ENCODE peak calls at places on chromosomes 11 and 22, in five cellular contexts. One of them, this sample, is unnamed.

GRCh38 chr22:46373838-46374662 is 38.5 kb downstream of the TRMU start:
- DNase-seq in germinal center: no peak
- DNase-seq in Calu3: no peak
- DNase-seq in astrocyte of the cerebellum: peak
- DNase-seq in activated T-cell treated with anti-CD3 and anti-CD28 coated beads for 1 hour: no peak
- DNase-seq in this sample: peak

GRCh38 chr11:124075841-124076571 is 34.9 kb upstream of the OR10G7 start:
- DNase-seq in activated T-cell treated with anti-CD3 and anti-CD28 coated beads for 1 hour: no peak
- DNase-seq in Calu3: no peak
- DNase-seq in astrocyte of the cerebellum: no peak
- DNase-seq in germinal center: no peak
- DNase-seq in this sample: no peak

GRCh38 chr11:106473089-106473722 is 395.7 kb downstream of the AASDHPPT start:
- DNase-seq in astrocyte of the cerebellum: no peak
- DNase-seq in Calu3: no peak
- DNase-seq in activated T-cell treated with anti-CD3 and anti-CD28 coated beads for 1 hour: no peak
- DNase-seq in germinal center: no peak
- DNase-seq in this sample: no peak

GRCh38 chr11:2669926-2670469 is 29.8 kb downstream of the KCNQ1OT1 start:
- DNase-seq in astrocyte of the cerebellum: no peak
- DNase-seq in activated T-cell treated with anti-CD3 and anti-CD28 coated beads for 1 hour: no peak
- DNase-seq in germinal center: no peak
- DNase-seq in Calu3: no peak
- DNase-seq in this sample: no peak

GRCh38 chr11:78787696-78788095 is 213.0 kb upstream of the NARS2 start:
- DNase-seq in activated T-cell treated with anti-CD3 and anti-CD28 coated beads for 1 hour: no peak
- DNase-seq in Calu3: no peak
- DNase-seq in germinal center: no peak
- DNase-seq in astrocyte of the cerebellum: no peak
- DNase-seq in this sample: no peak

GRCh38 chr22:42992886-42993479 is 22.0 kb downstream of the PACSIN2 start:
- DNase-seq in activated T-cell treated with anti-CD3 and anti-CD28 coated beads for 1 hour: no peak
- DNase-seq in Calu3: no peak
- DNase-seq in astrocyte of the cerebellum: no peak
- DNase-seq in germinal center: no peak
- DNase-seq in this sample: no peak

GRCh38 chr11:35260342-35260985 is 121.5 kb downstream of the CD44 start:
- DNase-seq in Calu3: no peak
- DNase-seq in germinal center: no peak
- DNase-seq in astrocyte of the cerebellum: peak
- DNase-seq in activated T-cell treated with anti-CD3 and anti-CD28 coated beads for 1 hour: no peak
- DNase-seq in this sample: no peak

GRCh38 chr11:86805873-86806310 is 5.5 kb downstream of the PRSS23 start:
- DNase-seq in germinal center: no peak
- DNase-seq in astrocyte of the cerebellum: no peak
- DNase-seq in activated T-cell treated with anti-CD3 and anti-CD28 coated beads for 1 hour: no peak
- DNase-seq in Calu3: no peak
- DNase-seq in this sample: no peak

GRCh38 chr11:6566704-6567370 is 36.6 kb downstream of the RRP8 start:
- DNase-seq in astrocyte of the cerebellum: no peak
- DNase-seq in Calu3: no peak
- DNase-seq in germinal center: no peak
- DNase-seq in activated T-cell treated with anti-CD3 and anti-CD28 coated beads for 1 hour: no peak
- DNase-seq in this sample: no peak

GRCh38 chr11:44875056-44875455 is 75.6 kb downstream of the TP53I11 start:
- DNase-seq in astrocyte of the cerebellum: no peak
- DNase-seq in germinal center: no peak
- DNase-seq in activated T-cell treated with anti-CD3 and anti-CD28 coated beads for 1 hour: no peak
- DNase-seq in Calu3: no peak
- DNase-seq in this sample: no peak

GRCh38 chr22:32904044-32904443 is 102.5 kb downstream of the TIMP3 start:
- DNase-seq in germinal center: peak
- DNase-seq in activated T-cell treated with anti-CD3 and anti-CD28 coated beads for 1 hour: no peak
- DNase-seq in Calu3: peak
- DNase-seq in astrocyte of the cerebellum: no peak
- DNase-seq in this sample: peak

GRCh38 chr22:36073476-36073875 is 44.9 kb upstream of the RBFOX2 start:
- DNase-seq in astrocyte of the cerebellum: no peak
- DNase-seq in activated T-cell treated with anti-CD3 and anti-CD28 coated beads for 1 hour: no peak
- DNase-seq in germinal center: no peak
- DNase-seq in Calu3: no peak
- DNase-seq in this sample: no peak

GRCh38 chr11:128465531-128465930 is 121.8 kb downstream of the ETS1 start:
- DNase-seq in astrocyte of the cerebellum: no peak
- DNase-seq in Calu3: no peak
- DNase-seq in germinal center: no peak
- DNase-seq in activated T-cell treated with anti-CD3 and anti-CD28 coated beads for 1 hour: no peak
- DNase-seq in this sample: no peak

GRCh38 chr22:28846994-28847393 is 36.4 kb upstream of the ZNRF3 start:
- DNase-seq in astrocyte of the cerebellum: no peak
- DNase-seq in Calu3: no peak
- DNase-seq in activated T-cell treated with anti-CD3 and anti-CD28 coated beads for 1 hour: no peak
- DNase-seq in germinal center: no peak
- DNase-seq in this sample: no peak

GRCh38 chr11:65555693-65556231 is 2.4 kb downstream of the LTBP3 start:
- DNase-seq in activated T-cell treated with anti-CD3 and anti-CD28 coated beads for 1 hour: no peak
- DNase-seq in astrocyte of the cerebellum: no peak
- DNase-seq in germinal center: no peak
- DNase-seq in Calu3: peak
- DNase-seq in this sample: no peak

GRCh38 chr11:77147668-77148321 is 19.7 kb downstream of the MYO7A start:
- DNase-seq in astrocyte of the cerebellum: peak
- DNase-seq in germinal center: peak
- DNase-seq in Calu3: no peak
- DNase-seq in activated T-cell treated with anti-CD3 and anti-CD28 coated beads for 1 hour: no peak
- DNase-seq in this sample: peak

GRCh38 chr11:83956119-83956697 is 670.0 kb upstream of the CCDC90B start:
- DNase-seq in astrocyte of the cerebellum: no peak
- DNase-seq in activated T-cell treated with anti-CD3 and anti-CD28 coated beads for 1 hour: no peak
- DNase-seq in Calu3: no peak
- DNase-seq in germinal center: no peak
- DNase-seq in this sample: no peak

GRCh38 chr11:1285316-1285744 is 24.1 kb downstream of the TOLLIP start:
- DNase-seq in activated T-cell treated with anti-CD3 and anti-CD28 coated beads for 1 hour: no peak
- DNase-seq in germinal center: no peak
- DNase-seq in Calu3: no peak
- DNase-seq in astrocyte of the cerebellum: no peak
- DNase-seq in this sample: no peak

GRCh38 chr11:82899191-82899820 is 924 bp downstream of the PRCP start:
- DNase-seq in astrocyte of the cerebellum: no peak
- DNase-seq in germinal center: peak
- DNase-seq in Calu3: no peak
- DNase-seq in activated T-cell treated with anti-CD3 and anti-CD28 coated beads for 1 hour: no peak
- DNase-seq in this sample: peak

GRCh38 chr11:119795231-119795630 is 66.2 kb upstream of the NECTIN1 start:
- DNase-seq in germinal center: no peak
- DNase-seq in astrocyte of the cerebellum: peak
- DNase-seq in activated T-cell treated with anti-CD3 and anti-CD28 coated beads for 1 hour: no peak
- DNase-seq in Calu3: peak
- DNase-seq in this sample: no peak

GRCh38 chr22:27983361-27983791 is 64.3 kb upstream of the PITPNB start:
- DNase-seq in Calu3: no peak
- DNase-seq in activated T-cell treated with anti-CD3 and anti-CD28 coated beads for 1 hour: no peak
- DNase-seq in astrocyte of the cerebellum: no peak
- DNase-seq in germinal center: no peak
- DNase-seq in this sample: no peak

GRCh38 chr22:49737101-49737551 is 90.5 kb downstream of the BRD1 start:
- DNase-seq in Calu3: no peak
- DNase-seq in activated T-cell treated with anti-CD3 and anti-CD28 coated beads for 1 hour: no peak
- DNase-seq in astrocyte of the cerebellum: no peak
- DNase-seq in germinal center: no peak
- DNase-seq in this sample: no peak

GRCh38 chr11:12464303-12464702 is 86.9 kb downstream of the PARVA start:
- DNase-seq in activated T-cell treated with anti-CD3 and anti-CD28 coated beads for 1 hour: no peak
- DNase-seq in germinal center: no peak
- DNase-seq in astrocyte of the cerebellum: no peak
- DNase-seq in Calu3: no peak
- DNase-seq in this sample: no peak

This sample was measured in Jurkat, Clone E6-1.